ENCODE peak calls at places on chromosome 16, in ten cellular contexts. R is upper lobe of right lung; D is effector memory CD4-positive, alpha-beta T cell; P is iris pigment epithelial cell; K is SK-N-MC; V is T-cell; W is cerebellar cortex; G is pulmonary artery endothelial cell; N is LoVo; A is NCI-H345. F is an unnamed sample.

GRCh38 chr16:58417600-58417999 is 25.3 kb downstream of the GINS3 start:
- DNase-seq in V (no peak), K (no peak), N (no peak), A (no peak), G (no peak), D (no peak), W (no peak), P (no peak), R (peak; percentile 29), F (no peak)

GRCh38 chr16:58515871-58516767 is 802 bp downstream of the SETD6 start:
- DNase-seq in V (peak; percentile 34), W (peak; percentile 32), R (peak; percentile 80), G (no peak), D (peak; percentile 25), N (peak; percentile 43), P (peak; percentile 8), K (no peak), A (peak; percentile 59), F (peak; percentile 44)

GRCh38 chr16:83040174-83040573 is 413.4 kb downstream of the CDH13 start:
- DNase-seq in A (no peak), W (no peak), K (no peak), G (no peak), D (no peak), R (no peak), P (peak; percentile 66), N (no peak), V (no peak), F (peak; percentile 4)

GRCh38 chr16:3256876-3257465 is 538 bp upstream of the MEFV start:
- DNase-seq in G (no peak), R (no peak), V (no peak), W (no peak), A (no peak), K (no peak), D (no peak), P (peak; percentile 54), N (no peak), F (peak; percentile 79)

GRCh38 chr16:14528306-14528948 is 101.6 kb downstream of the PARN start:
- DNase-seq in V (no peak), A (no peak), K (no peak), D (no peak), P (no peak), G (no peak), W (no peak), N (no peak), R (no peak), F (no peak)

GRCh38 chr16:66547101-66547989 is 2.6 kb downstream of the TK2 start:
- DNase-seq in D (no peak), W (no peak), G (no peak), N (no peak), R (no peak), P (no peak), K (no peak), A (peak; percentile 14), V (no peak), F (no peak)

GRCh38 chr16:78483124-78483992 is 383.9 kb downstream of the WWOX start:
- DNase-seq in W (no peak), A (no peak), V (no peak), K (no peak), D (no peak), G (no peak), P (no peak), R (no peak), N (no peak), F (no peak)

GRCh38 chr16:72848759-72849664 is 198.9 kb downstream of the ZFHX3 start:
- DNase-seq in A (peak; percentile 84), W (peak; percentile 75), V (no peak), K (no peak), N (peak; percentile 63), R (peak; percentile 92), D (no peak), G (peak; percentile 66), P (peak; percentile 87), F (peak; percentile 66)

GRCh38 chr16:79716645-79717323 is 116.2 kb upstream of the MAF start:
- DNase-seq in P (no peak), N (no peak), K (no peak), G (no peak), A (no peak), D (no peak), W (no peak), V (no peak), R (no peak), F (no peak)